ENCODE peak calls at places on chromosomes 4 and X, in eight cellular contexts. Y is sigmoid colon, I is esophagus muscularis mucosa, W is A549, F is SK-N-SH, S is transverse colon, B is H1, O is K562. T is an unnamed sample.

GRCh38 chr4:28639747-28640146 is 1779.1 kb downstream of the STIM2 start:
- DNase-seq in Y (no peak), I (no peak), W (no peak), F (no peak), S (no peak), B (no peak), O (no peak), T (no peak)

GRCh38 chr4:56699537-56699936 is 18.4 kb upstream of the HOPX start:
- DNase-seq in Y (no peak), I (no peak), W (no peak), F (no peak), S (no peak), B (no peak), O (no peak), T (no peak)

GRCh38 chr4:94452476-94453300 is 946 bp downstream of the PDLIM5 start:
- DNase-seq in Y (peak), I (peak), W (peak), F (peak), S (peak), B (peak), O (peak), T (peak)

GRCh38 chr4:151195801-151196200 is 81.2 kb upstream of the PRSS48 start:
- DNase-seq in Y (no peak), I (no peak), W (peak), F (no peak), S (no peak), B (no peak), O (no peak), T (no peak)

GRCh38 chrX:153304988-153305736 is 16.4 kb downstream of the PNMA6F start:
- DNase-seq in Y (no peak), I (no peak), W (no peak), F (no peak), S (no peak), B (no peak), O (no peak), T (no peak)

GRCh38 chr4:16056681-16057400 is 27.0 kb downstream of the PROM1 start:
- DNase-seq in Y (no peak), I (no peak), W (no peak), F (peak), S (no peak), B (no peak), O (no peak), T (no peak)

GRCh38 chrX:39760930-39761329 is 336.8 kb downstream of the BCOR start:
- DNase-seq in Y (no peak), I (no peak), W (no peak), F (no peak), S (no peak), B (no peak), O (no peak), T (no peak)

GRCh38 chr4:127203561-127204260 is 429.0 kb upstream of the INTU start:
- DNase-seq in Y (no peak), I (no peak), W (no peak), F (no peak), S (no peak), B (no peak), O (no peak), T (no peak)

GRCh38 chr4:165738571-165738970 is 134.5 kb upstream of the TLL1 start:
- DNase-seq in Y (no peak), I (no peak), W (no peak), F (no peak), S (no peak), B (no peak), O (no peak), T (no peak)

GRCh38 chr4:106971586-106971985 is 64.5 kb downstream of the DKK2 start:
- DNase-seq in Y (no peak), I (no peak), W (no peak), F (no peak), S (no peak), B (no peak), O (no peak), T (no peak)

GRCh38 chr4:124939908-124940307 is 227.4 kb upstream of the ANKRD50 start:
- DNase-seq in Y (no peak), I (no peak), W (no peak), F (no peak), S (no peak), B (no peak), O (no peak), T (no peak)

GRCh38 chr4:88005086-88005485 is 2.3 kb upstream of the PKD2 start:
- DNase-seq in Y (no peak), I (no peak), W (no peak), F (no peak), S (no peak), B (no peak), O (no peak), T (no peak)

GRCh38 chrX:1581132-1581531 is 10.3 kb upstream of the AKAP17A start:
- DNase-seq in Y (no peak), I (peak), W (peak), F (peak), S (peak), B (peak), O (peak), T (peak)

GRCh38 chr4:150044517-150044916 is 33.7 kb upstream of the DCLK2 start:
- DNase-seq in Y (no peak), I (no peak), W (no peak), F (no peak), S (no peak), B (no peak), O (no peak), T (no peak)

GRCh38 chrX:1589356-1590130 is 1.9 kb upstream of the AKAP17A start:
- DNase-seq in Y (no peak), I (peak), W (no peak), F (no peak), S (no peak), B (no peak), O (no peak), T (no peak)

GRCh38 chr4:1978226-1978625 is 30.5 kb downstream of the NELFA start:
- DNase-seq in Y (no peak), I (no peak), W (no peak), F (no peak), S (no peak), B (no peak), O (no peak), T (peak)

GRCh38 chrX:47563801-47564315 is 2.9 kb downstream of the ARAF start:
- DNase-seq in Y (no peak), I (no peak), W (no peak), F (no peak), S (no peak), B (no peak), O (no peak), T (no peak)

GRCh38 chr4:65917486-65917885 is 247.2 kb upstream of the EPHA5 start:
- DNase-seq in Y (no peak), I (no peak), W (no peak), F (no peak), S (no peak), B (no peak), O (no peak), T (no peak)

GRCh38 chr4:38230821-38231583 is 270.8 kb downstream of the PTTG2 start:
- DNase-seq in Y (no peak), I (peak), W (no peak), F (no peak), S (no peak), B (no peak), O (peak), T (no peak)

GRCh38 chr4:183635333-183635732 is 23.7 kb downstream of the RWDD4 start:
- DNase-seq in Y (no peak), I (no peak), W (no peak), F (no peak), S (no peak), B (no peak), O (no peak), T (no peak)

GRCh38 chr4:337932-338758 is 531 bp downstream of the ZNF141 start:
- DNase-seq in Y (no peak), I (peak), W (peak), F (no peak), S (no peak), B (no peak), O (no peak), T (peak)

GRCh38 chr4:8560265-8561047 is 19.7 kb upstream of the GPR78 start:
- DNase-seq in Y (no peak), I (no peak), W (no peak), F (no peak), S (no peak), B (no peak), O (no peak), T (no peak)

GRCh38 chr4:77713884-77714283 is 105.3 kb downstream of the CNOT6L start:
- DNase-seq in Y (no peak), I (no peak), W (no peak), F (no peak), S (no peak), B (no peak), O (no peak), T (no peak)
- TF ChIP-seq EP300 in Y (no peak), I (no peak), W (no peak), F (no peak), S (no peak), B (no peak), O (no peak), T (no peak)

GRCh38 chrX:30610050-30610449 is 32.5 kb upstream of the TASL start:
- DNase-seq in Y (no peak), I (no peak), W (no peak), F (no peak), S (no peak), B (no peak), O (no peak), T (no peak)

GRCh38 chrX:30612250-30612655 is 34.7 kb upstream of the TASL start:
- DNase-seq in Y (no peak), I (no peak), W (no peak), F (no peak), S (no peak), B (no peak), O (no peak), T (peak)

GRCh38 chrX:30607155-30607554 is 29.6 kb upstream of the TASL start:
- DNase-seq in Y (no peak), I (no peak), W (no peak), F (no peak), S (no peak), B (no peak), O (no peak), T (no peak)
- TF ChIP-seq EP300 in Y (no peak), I (no peak), W (no peak), F (no peak), S (no peak), B (no peak), O (no peak), T (no peak)

GRCh38 chr4:72779256-72779655 is 210.2 kb upstream of the ADAMTS3 start:
- DNase-seq in Y (no peak), I (no peak), W (no peak), F (no peak), S (no peak), B (no peak), O (no peak), T (no peak)
- TF ChIP-seq EP300 in Y (no peak), I (no peak), W (no peak), F (no peak), S (no peak), B (no peak), O (no peak), T (no peak)

GRCh38 chr4:177108708-177109107 is 201.0 kb upstream of the NEIL3 start:
- DNase-seq in Y (no peak), I (no peak), W (no peak), F (no peak), S (no peak), B (no peak), O (no peak), T (no peak)

GRCh38 chr4:177105526-177105925 is 204.1 kb upstream of the NEIL3 start:
- DNase-seq in Y (no peak), I (no peak), W (no peak), F (no peak), S (no peak), B (no peak), O (no peak), T (no peak)

GRCh38 chr4:177109769-177110168 is 199.9 kb upstream of the NEIL3 start:
- DNase-seq in Y (no peak), I (no peak), W (no peak), F (no peak), S (no peak), B (no peak), O (no peak), T (no peak)

DNA sequence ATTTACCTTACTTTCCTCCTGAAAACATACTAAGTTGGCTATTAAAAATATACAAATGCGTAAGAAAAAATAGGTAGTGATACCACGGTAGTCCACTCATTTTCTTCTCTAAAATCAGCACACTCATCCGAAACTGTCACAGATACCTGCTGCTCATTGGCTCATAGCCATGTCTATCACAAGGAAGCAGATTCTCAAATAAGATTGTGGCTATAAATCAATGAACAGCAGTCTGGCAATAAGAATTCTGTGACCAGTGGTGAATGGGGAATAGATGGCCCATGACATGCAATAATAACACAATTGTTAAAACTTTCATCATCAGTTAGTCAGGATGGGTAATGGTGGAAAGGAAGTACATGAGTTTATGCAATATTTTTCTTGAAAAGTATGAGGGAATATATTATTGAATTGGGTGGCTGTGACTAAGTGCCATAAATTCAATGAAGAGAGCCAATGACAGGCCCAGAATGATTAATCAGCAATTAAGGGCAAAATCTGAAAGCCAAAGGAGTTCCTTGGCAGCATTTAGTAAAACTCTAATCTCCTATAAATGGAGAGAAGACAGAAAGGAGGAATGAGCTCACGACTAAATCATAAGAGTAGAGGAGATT is 202.3 kb upstream of the NEIL3 start:
- DNase-seq in Y (no peak), I (no peak), W (no peak), F (no peak), S (no peak), B (no peak), O (no peak), T (no peak)
- TF ChIP-seq EP300 in Y (no peak), I (no peak), W (no peak), F (no peak), S (no peak), B (no peak), O (no peak), T (no peak)

GRCh38 chr4:140756292-140757219 is at the start of gene TBC1D9:
- DNase-seq in Y (peak), I (no peak), W (peak), F (peak), S (peak), B (peak), O (no peak), T (peak)
- TF ChIP-seq EP300 in Y (no peak), I (no peak), W (no peak), F (peak), S (no peak), B (no peak), O (no peak), T (no peak)

GRCh38 chr4:53132117-53132889 is 233.6 kb downstream of the SCFD2 start:
- DNase-seq in Y (no peak), I (no peak), W (no peak), F (no peak), S (no peak), B (no peak), O (no peak), T (no peak)
- TF ChIP-seq EP300 in Y (no peak), I (no peak), W (no peak), F (no peak), S (no peak), B (no peak), O (no peak), T (no peak)

GRCh38 chr4:99383381-99383780 is 30.8 kb upstream of the ADH1C start:
- DNase-seq in Y (no peak), I (no peak), W (no peak), F (no peak), S (no peak), B (no peak), O (no peak), T (no peak)
- TF ChIP-seq EP300 in Y (no peak), I (no peak), W (no peak), F (no peak), S (no peak), B (no peak), O (no peak), T (no peak)

DNA sequence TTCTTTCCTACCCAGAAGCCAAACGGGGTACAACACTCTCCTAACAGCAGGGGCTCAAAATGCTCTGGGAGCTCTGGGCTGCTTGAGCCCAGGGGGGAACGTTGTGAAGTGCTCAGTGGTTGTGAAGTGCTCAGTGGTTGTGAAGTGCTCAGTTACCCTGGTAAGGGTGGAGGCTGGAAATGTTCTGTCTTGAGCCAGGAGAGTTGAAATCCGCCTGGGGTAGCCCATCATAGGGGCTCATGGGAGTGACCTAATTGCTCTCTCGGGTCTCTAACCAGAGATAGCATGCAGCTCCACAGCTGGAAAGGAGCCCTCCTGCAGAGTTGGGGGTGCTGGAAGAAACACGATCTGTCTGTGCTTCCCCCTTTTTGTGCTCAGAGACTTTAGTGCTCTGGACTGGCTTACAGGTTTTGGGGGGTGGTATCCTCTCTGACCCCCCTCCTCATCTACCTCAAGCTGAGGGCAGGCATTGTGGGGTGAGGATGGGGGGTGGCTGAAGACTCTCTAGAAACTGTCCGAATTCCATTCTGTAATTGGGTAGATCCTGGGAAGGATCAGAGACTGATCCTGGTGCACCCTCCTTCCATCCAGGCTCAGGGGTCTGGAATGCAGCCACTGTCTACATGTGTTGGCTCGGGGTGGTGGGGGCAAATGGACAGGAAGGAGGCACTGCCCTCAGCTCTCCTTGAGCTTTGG is 2.7 kb downstream of the EFNB1 start:
- DNase-seq in Y (peak), I (no peak), W (no peak), F (no peak), S (no peak), B (no peak), O (no peak), T (no peak)
- TF ChIP-seq EP300 in Y (no peak), I (no peak), W (no peak), F (no peak), S (no peak), B (no peak), O (no peak), T (no peak)

T was measured in upper lobe of left lung.